ENCODE peak calls at places on chromosomes 7 and 10, in six cellular contexts. T is foreskin keratinocyte, P is progenitor cell of endocrine pancreas, V is keratinocyte, E is endothelial cell, S is lower leg skin. Z is an unnamed sample.

GRCh38 chr10:87850742-87851205 is 12.6 kb downstream of the KLLN start:
- DNase-seq in T (no peak), P (no peak), V (no peak), E (peak; percentile 50), S (no peak), Z (no peak)

GRCh38 chr7:25989140-25989705 is 162.8 kb upstream of the NFE2L3 start:
- DNase-seq in T (no peak), P (no peak), V (no peak), E (no peak), S (no peak), Z (no peak)

GRCh38 chr7:106140406-106141173 is 28.5 kb upstream of the SYPL1 start:
- DNase-seq in T (no peak), P (no peak), V (no peak), E (no peak), S (no peak), Z (no peak)

GRCh38 chr7:40315277-40315676 is 180.5 kb downstream of the SUGCT start:
- DNase-seq in T (peak; percentile 73), P (no peak), V (no peak), E (no peak), S (no peak), Z (no peak)

GRCh38 chr7:54839538-54840213 is 80.7 kb upstream of the SEC61G start:
- DNase-seq in T (peak; percentile 29), P (peak; percentile 31), V (no peak), E (peak; percentile 81), S (peak; percentile 94), Z (peak; percentile 77)

GRCh38 chr7:102039706-102040105 is 222.3 kb downstream of the CUX1 start:
- DNase-seq in T (no peak), P (no peak), V (no peak), E (no peak), S (peak; percentile 28), Z (no peak)

GRCh38 chr10:35470535-35470934 is 134.2 kb downstream of the CCNY start:
- DNase-seq in T (no peak), P (no peak), V (no peak), E (peak; percentile 33), S (no peak), Z (no peak)

GRCh38 chr10:16519908-16520861 is 1.5 kb downstream of the C1QL3 start:
- DNase-seq in T (no peak), P (peak; percentile 14), V (no peak), E (peak; percentile 13), S (no peak), Z (no peak)

GRCh38 chr10:33252794-33253203 is 81.7 kb downstream of the NRP1 start:
- DNase-seq in T (peak; percentile 72), P (no peak), V (no peak), E (no peak), S (no peak), Z (no peak)

GRCh38 chr7:143929224-143929920 is 5.7 kb upstream of the OR2F2 start:
- DNase-seq in T (peak; percentile 40), P (no peak), V (no peak), E (no peak), S (no peak), Z (no peak)

GRCh38 chr10:27355918-27356573 is 115.4 kb upstream of the ACBD5 start:
- DNase-seq in T (no peak), P (no peak), V (no peak), E (no peak), S (no peak), Z (no peak)

GRCh38 chr7:14389052-14389988 is 399.9 kb upstream of the ETV1 start:
- DNase-seq in T (no peak), P (no peak), V (no peak), E (no peak), S (no peak), Z (no peak)

GRCh38 chr10:52229271-52229931 is 84.7 kb upstream of the DKK1 start:
- DNase-seq in T (peak; percentile 77), P (no peak), V (no peak), E (no peak), S (no peak), Z (no peak)

GRCh38 chr7:94696981-94697670 is 41.2 kb upstream of the SGCE start:
- DNase-seq in T (peak; percentile 92), P (no peak), V (peak; percentile 40), E (no peak), S (no peak), Z (peak; percentile 77)

GRCh38 chr10:121736315-121737002 is 138.2 kb upstream of the FGFR2 start:
- DNase-seq in T (no peak), P (no peak), V (no peak), E (no peak), S (no peak), Z (no peak)

GRCh38 chr7:66169616-66170015 is 35.5 kb upstream of the TPST1 start:
- DNase-seq in T (peak; percentile 87), P (no peak), V (no peak), E (no peak), S (no peak), Z (no peak)

GRCh38 chr7:105323366-105323765 is 65.4 kb downstream of the SRPK2 start:
- DNase-seq in T (no peak), P (no peak), V (no peak), E (no peak), S (no peak), Z (no peak)

DNA sequence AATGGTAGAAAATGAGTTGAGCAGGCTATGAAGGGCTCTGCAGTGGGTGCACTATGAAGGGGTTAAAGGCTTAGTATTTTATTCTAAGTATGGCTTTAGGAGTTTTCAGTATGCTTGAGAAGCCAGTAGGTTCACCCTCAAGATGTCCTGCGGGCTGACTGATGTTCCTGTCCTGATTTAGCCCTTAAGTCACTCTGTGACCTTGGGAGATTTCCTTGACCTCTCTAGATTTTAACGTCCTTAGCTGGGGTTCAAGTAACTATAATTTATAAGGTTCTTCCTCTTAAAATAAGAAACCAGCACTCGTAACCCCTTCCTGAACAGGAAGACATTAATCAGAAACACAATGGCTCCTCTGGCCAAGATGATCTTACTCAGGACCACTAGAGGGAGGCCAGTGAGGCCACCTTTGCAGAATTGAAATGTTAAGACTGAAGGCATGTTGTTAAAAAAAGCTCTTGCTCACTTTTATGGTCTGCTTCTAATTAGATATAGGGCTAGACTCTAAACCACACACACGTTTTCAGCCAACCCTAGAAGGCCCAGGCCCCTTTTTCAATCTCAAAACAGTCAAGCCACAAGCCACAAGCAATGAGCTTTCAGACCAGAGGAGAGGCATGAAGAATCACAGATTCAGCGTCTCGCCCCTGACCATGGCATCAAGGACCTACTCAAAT is 42.0 kb downstream of the CDK1 start:
- DNase-seq in T (no peak), P (no peak), V (no peak), E (no peak), S (no peak), Z (no peak)
- TF ChIP-seq CTCF in T (peak; percentile 30), P (peak; percentile 38), V (peak; percentile 18), E (peak; percentile 28), S (no peak), Z (no peak)

DNA sequence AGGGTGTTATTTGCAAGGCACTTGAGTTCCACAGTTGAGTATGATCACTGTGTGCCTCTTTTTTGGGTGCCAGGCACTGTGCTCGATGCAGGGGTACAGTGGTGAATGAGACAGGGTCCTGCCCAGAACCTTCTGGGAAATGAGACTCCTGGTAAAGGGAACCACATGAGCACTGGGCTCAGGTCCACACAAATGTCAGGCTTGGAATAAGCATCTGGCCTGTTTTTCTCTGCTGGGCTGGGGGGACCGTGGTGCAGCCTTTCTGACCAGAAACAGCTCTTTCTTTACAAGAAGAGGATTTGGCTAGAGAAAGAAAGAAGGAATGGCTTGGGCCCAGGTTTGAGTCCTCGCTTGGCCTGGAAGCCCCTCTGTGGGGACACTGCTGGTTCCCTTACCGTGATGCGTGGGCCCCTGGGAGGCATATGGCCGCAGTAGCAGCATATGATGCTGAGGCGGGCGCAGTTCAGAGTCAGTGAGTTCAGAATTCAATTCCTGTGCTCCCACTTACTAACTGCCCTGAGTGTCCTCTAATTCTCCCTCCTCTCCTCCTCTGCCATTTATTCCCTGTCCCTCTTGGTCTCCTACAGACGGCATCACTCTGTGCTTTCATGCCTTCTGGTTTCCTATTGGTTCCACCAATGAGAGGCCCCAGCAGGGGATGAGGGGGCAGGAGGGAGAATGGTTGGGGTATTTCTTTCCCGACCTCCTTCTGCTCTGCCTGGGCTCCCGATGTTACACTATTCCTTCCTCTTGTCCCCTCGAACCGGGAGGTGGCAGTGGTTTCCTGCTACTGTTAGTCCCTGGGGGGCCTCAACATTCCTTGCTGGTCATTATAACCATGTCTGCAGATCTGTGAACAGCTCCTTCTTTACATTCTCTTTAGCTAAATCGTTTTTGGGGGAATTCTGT is 9.6 kb upstream of the KCP start:
- DNase-seq in T (no peak), P (no peak), V (no peak), E (no peak), S (peak; percentile 68), Z (peak; percentile 36)
- TF ChIP-seq CTCF in T (peak; percentile 4), P (no peak), V (no peak), E (no peak), S (no peak), Z (no peak)

GRCh38 chr7:140300263-140301131 is 97.8 kb downstream of the SLC37A3 start:
- DNase-seq in T (no peak), P (no peak), V (no peak), E (no peak), S (no peak), Z (no peak)
- TF ChIP-seq CTCF in T (no peak), P (no peak), V (no peak), E (no peak), S (no peak), Z (no peak)

GRCh38 chr10:125259651-125260050 is 99.3 kb upstream of the CTBP2 start:
- DNase-seq in T (no peak), P (no peak), V (no peak), E (no peak), S (peak; percentile 36), Z (no peak)
- TF ChIP-seq CTCF in T (no peak), P (no peak), V (no peak), E (no peak), S (no peak), Z (no peak)

GRCh38 chr7:99929730-99930053 is 272 bp upstream of the GJC3 start:
- DNase-seq in T (no peak), P (no peak), V (no peak), E (no peak), S (no peak), Z (no peak)

GRCh38 chr7:99930376-99930775 is 956 bp upstream of the GJC3 start:
- DNase-seq in T (no peak), P (no peak), V (no peak), E (no peak), S (no peak), Z (no peak)

GRCh38 chr7:99927536-99927935 is 1.9 kb downstream of the GJC3 start:
- DNase-seq in T (no peak), P (no peak), V (no peak), E (no peak), S (no peak), Z (no peak)

GRCh38 chr7:99928188-99928587 is 1.2 kb downstream of the GJC3 start:
- DNase-seq in T (no peak), P (no peak), V (no peak), E (no peak), S (no peak), Z (no peak)

DNA sequence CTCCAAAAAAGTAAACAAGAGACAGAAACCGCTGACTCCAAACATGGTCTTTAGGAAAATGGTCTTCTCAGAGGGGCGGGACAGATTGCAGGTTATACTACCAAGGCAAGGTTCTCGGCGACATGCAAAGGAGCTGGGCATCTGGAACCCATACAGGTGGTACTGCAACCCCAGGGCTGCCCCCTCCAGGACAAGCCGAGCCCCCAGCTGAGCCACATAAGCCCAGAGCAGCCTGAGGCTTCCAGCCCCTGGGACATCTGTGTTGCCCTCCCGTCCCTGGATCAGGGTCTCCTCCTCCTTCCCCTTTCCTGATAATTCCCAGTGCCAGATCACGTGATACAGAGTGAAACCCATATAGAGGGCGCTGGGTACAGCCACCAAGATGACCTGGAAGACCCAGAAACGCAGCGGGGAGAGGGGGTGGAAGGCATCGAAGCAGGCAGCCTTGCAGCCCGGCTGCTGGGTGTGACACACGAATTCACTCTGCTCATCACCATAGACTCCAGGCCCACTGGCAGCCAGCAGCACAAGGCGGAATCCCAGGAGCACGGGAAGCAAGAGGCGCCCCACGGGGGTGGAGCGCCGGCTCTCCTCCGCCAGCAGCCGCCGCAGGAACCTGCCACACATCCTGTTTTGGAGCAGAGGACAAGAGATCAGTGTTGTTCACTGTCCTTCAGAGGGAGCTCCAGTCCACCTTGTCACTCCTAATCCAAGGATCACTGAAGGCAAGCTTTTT is at the start of gene GJC3:
- DNase-seq in T (peak; percentile 54), P (no peak), V (peak; percentile 17), E (peak; percentile 61), S (peak; percentile 87), Z (no peak)
- TF ChIP-seq CTCF in T (peak; percentile 64), P (peak; percentile 48), V (peak; percentile 69), E (no peak), S (no peak), Z (no peak)

Z was measured in coronary artery.